ENCODE peak calls at places on chromosomes 3 and 15, in six cellular contexts. P is mammary epithelial cell, G is IMR-90, C is left lung, R is PC-3, H is kidney epithelial cell. T is an unnamed sample.

GRCh38 chr3:150183619-150184425 is 213.1 kb upstream of the PFN2 start:
- DNase-seq in P (peak), G (peak), C (peak), R (peak), H (peak), T (no peak)

GRCh38 chr3:50345586-50345985 is at the start of gene ZMYND10:
- DNase-seq in P (peak), G (peak), C (peak), R (peak), H (no peak), T (no peak)

GRCh38 chr3:160330111-160330510 is 68.9 kb downstream of the IFT80 start:
- DNase-seq in P (no peak), G (no peak), C (no peak), R (no peak), H (no peak), T (no peak)

GRCh38 chr3:99817047-99817436 is 620 bp upstream of the CMSS1 start:
- DNase-seq in P (no peak), G (no peak), C (no peak), R (peak), H (no peak), T (no peak)

GRCh38 chr3:122576174-122576940 is 1.1 kb upstream of the PARP15 start:
- DNase-seq in P (no peak), G (no peak), C (no peak), R (no peak), H (no peak), T (no peak)

GRCh38 chr3:62723636-62724217 is 151.5 kb downstream of the CADPS start:
- DNase-seq in P (no peak), G (no peak), C (no peak), R (no peak), H (no peak), T (no peak)

GRCh38 chr3:125317761-125318496 is 57.2 kb downstream of the ZNF148 start:
- DNase-seq in P (peak), G (peak), C (no peak), R (peak), H (peak), T (peak)

GRCh38 chr15:26631894-26632293 is 141.0 kb downstream of the GABRB3 start:
- DNase-seq in P (no peak), G (no peak), C (no peak), R (no peak), H (no peak), T (no peak)

GRCh38 chr15:77455696-77456293 is 35.1 kb downstream of the HMG20A start:
- DNase-seq in P (no peak), G (peak), C (no peak), R (no peak), H (no peak), T (no peak)

GRCh38 chr15:50506121-50506520 is 40.3 kb downstream of the USP50 start:
- DNase-seq in P (no peak), G (no peak), C (no peak), R (no peak), H (no peak), T (no peak)

GRCh38 chr3:150495563-150496168 is 50.6 kb downstream of the SERP1 start:
- DNase-seq in P (peak), G (peak), C (no peak), R (peak), H (peak), T (no peak)

GRCh38 chr3:80334534-80334933 is 566.7 kb upstream of the ROBO1 start:
- DNase-seq in P (no peak), G (no peak), C (no peak), R (no peak), H (no peak), T (no peak)

GRCh38 chr15:36370735-36371115 is 208.7 kb upstream of the CDIN1 start:
- DNase-seq in P (peak), G (peak), C (no peak), R (peak), H (peak), T (peak)

GRCh38 chr15:94229591-94230365 is 1.6 kb upstream of the MCTP2 start:
- DNase-seq in P (peak), G (no peak), C (no peak), R (peak), H (no peak), T (no peak)

GRCh38 chr15:38874464-38874863 is 309.9 kb upstream of the RASGRP1 start:
- DNase-seq in P (peak), G (no peak), C (no peak), R (no peak), H (no peak), T (no peak)

GRCh38 chr3:74614133-74614967 is at the start of gene CNTN3:
- DNase-seq in P (peak), G (peak), C (peak), R (no peak), H (no peak), T (no peak)

GRCh38 chr3:101722394-101723173 is 1.8 kb upstream of the CEP97 start:
- DNase-seq in P (no peak), G (no peak), C (no peak), R (no peak), H (no peak), T (no peak)

GRCh38 chr3:63968612-63969350 is 54.5 kb downstream of the PSMD6 start:
- DNase-seq in P (peak), G (peak), C (no peak), R (no peak), H (no peak), T (no peak)

GRCh38 chr3:140585828-140586227 is 92.0 kb upstream of the TRIM42 start:
- DNase-seq in P (peak), G (peak), C (no peak), R (no peak), H (peak), T (no peak)

GRCh38 chr3:135084404-135084803 is 289.3 kb downstream of the EPHB1 start:
- DNase-seq in P (no peak), G (no peak), C (no peak), R (no peak), H (no peak), T (no peak)

GRCh38 chr3:9912294-9912935 is 4.5 kb upstream of the IL17RC start:
- DNase-seq in P (peak), G (peak), C (no peak), R (peak), H (no peak), T (no peak)

GRCh38 chr15:58221591-58222241 is 83.5 kb downstream of the AQP9 start:
- DNase-seq in P (no peak), G (peak), C (no peak), R (peak), H (no peak), T (no peak)

GRCh38 chr3:70006089-70006488 is 6.6 kb downstream of the SAMMSON start:
- DNase-seq in P (no peak), G (no peak), C (no peak), R (no peak), H (no peak), T (no peak)

GRCh38 chr15:76393614-76394013 is 57.0 kb downstream of the ISL2 start:
- DNase-seq in P (no peak), G (peak), C (no peak), R (peak), H (peak), T (no peak)

GRCh38 chr15:31930967-31931366 is 99.3 kb upstream of the CHRNA7 start:
- DNase-seq in P (no peak), G (no peak), C (no peak), R (no peak), H (no peak), T (no peak)

GRCh38 chr15:78088773-78089080 is 3.6 kb upstream of the SH2D7 start:
- DNase-seq in P (no peak), G (no peak), C (no peak), R (no peak), H (no peak), T (no peak)